ENCODE peak calls at places on chromosome 4, in four cellular contexts. V, E, A and X are unnamed samples.

GRCh38 chr4:112704991-112705845 is 68.3 kb downstream of the LARP7 start:
- DNase-seq in A (peak), E (peak), V (peak), X (no peak)

GRCh38 chr4:27985522-27985921 is 1124.9 kb downstream of the STIM2 start:
- DNase-seq in A (no peak), V (no peak), E (no peak), X (no peak)

GRCh38 chr4:2258091-2259035 is 3.5 kb downstream of the MXD4 start:
- DNase-seq in A (no peak), V (no peak), E (no peak), X (no peak)

GRCh38 chr4:24656906-24657305 is 72.6 kb upstream of the DHX15 start:
- DNase-seq in A (no peak), V (no peak), E (no peak), X (no peak)

GRCh38 chr4:103934178-103934789 is 214.5 kb upstream of the TACR3 start:
- DNase-seq in A (no peak), E (peak), V (no peak), X (peak)

GRCh38 chr4:76923619-76924357 is 25.8 kb upstream of the SEPTIN11 start:
- DNase-seq in A (no peak), E (no peak), V (no peak), X (no peak)

GRCh38 chr4:24845884-24846283 is 50.5 kb downstream of the SOD3 start:
- DNase-seq in E (no peak), V (no peak), A (no peak), X (no peak)

GRCh38 chr4:1193206-1194027 is 21.0 kb upstream of the SPON2 start:
- DNase-seq in E (no peak), V (no peak), A (no peak), X (no peak)